ENCODE peak calls at places on chromosomes 13 and 19, in six cellular contexts. One of them, this sample, is unnamed.

GRCh38 chr19:50258918-50259372 is 55.5 kb downstream of the MYH14 start:
- DNase-seq in activated T-helper 9 cell treated with anti-CD3 and anti-CD28 coated beads, Interleukin-2, amount 50 U/mL, for 16 hours: no peak
- DNase-seq in AG04450: no peak
- DNase-seq in stimulated activated CD4-positive, alpha-beta T cell treated with anti-CD3 and anti-CD28 coated beads, Interleukin-12 subunit alpha, Interleukin-12 subunit beta, amount 100 ng/mL, for 24 hours: no peak
- DNase-seq in stimulated activated CD8-positive, alpha-beta memory T cell treated with anti-CD3 and anti-CD28 coated beads, Interleukin-4, amount 100 ng/mL, for 24 hours: no peak
- DNase-seq in ELR: no peak
- DNase-seq in this sample: peak; percentile 51

GRCh38 chr13:58024103-58024502 is 392.6 kb downstream of the PCDH17 start:
- DNase-seq in activated T-helper 9 cell treated with anti-CD3 and anti-CD28 coated beads, Interleukin-2, amount 50 U/mL, for 16 hours: no peak
- DNase-seq in AG04450: no peak
- DNase-seq in stimulated activated CD4-positive, alpha-beta T cell treated with anti-CD3 and anti-CD28 coated beads, Interleukin-12 subunit alpha, Interleukin-12 subunit beta, amount 100 ng/mL, for 24 hours: no peak
- DNase-seq in stimulated activated CD8-positive, alpha-beta memory T cell treated with anti-CD3 and anti-CD28 coated beads, Interleukin-4, amount 100 ng/mL, for 24 hours: no peak
- DNase-seq in ELR: no peak
- DNase-seq in this sample: no peak

GRCh38 chr13:97386832-97387486 is 47.0 kb upstream of the RAP2A start:
- DNase-seq in activated T-helper 9 cell treated with anti-CD3 and anti-CD28 coated beads, Interleukin-2, amount 50 U/mL, for 16 hours: no peak
- DNase-seq in AG04450: no peak
- DNase-seq in stimulated activated CD4-positive, alpha-beta T cell treated with anti-CD3 and anti-CD28 coated beads, Interleukin-12 subunit alpha, Interleukin-12 subunit beta, amount 100 ng/mL, for 24 hours: no peak
- DNase-seq in stimulated activated CD8-positive, alpha-beta memory T cell treated with anti-CD3 and anti-CD28 coated beads, Interleukin-4, amount 100 ng/mL, for 24 hours: peak; percentile 5
- DNase-seq in ELR: no peak
- DNase-seq in this sample: no peak

GRCh38 chr19:29526730-29527499 is 1.1 kb downstream of the VSTM2B start:
- DNase-seq in activated T-helper 9 cell treated with anti-CD3 and anti-CD28 coated beads, Interleukin-2, amount 50 U/mL, for 16 hours: no peak
- DNase-seq in AG04450: no peak
- DNase-seq in stimulated activated CD4-positive, alpha-beta T cell treated with anti-CD3 and anti-CD28 coated beads, Interleukin-12 subunit alpha, Interleukin-12 subunit beta, amount 100 ng/mL, for 24 hours: no peak
- DNase-seq in stimulated activated CD8-positive, alpha-beta memory T cell treated with anti-CD3 and anti-CD28 coated beads, Interleukin-4, amount 100 ng/mL, for 24 hours: peak; percentile 11
- DNase-seq in ELR: no peak
- DNase-seq in this sample: no peak

GRCh38 chr19:35107541-35107939 is 8.1 kb upstream of the FXYD3 start:
- DNase-seq in activated T-helper 9 cell treated with anti-CD3 and anti-CD28 coated beads, Interleukin-2, amount 50 U/mL, for 16 hours: no peak
- DNase-seq in AG04450: no peak
- DNase-seq in stimulated activated CD4-positive, alpha-beta T cell treated with anti-CD3 and anti-CD28 coated beads, Interleukin-12 subunit alpha, Interleukin-12 subunit beta, amount 100 ng/mL, for 24 hours: no peak
- DNase-seq in stimulated activated CD8-positive, alpha-beta memory T cell treated with anti-CD3 and anti-CD28 coated beads, Interleukin-4, amount 100 ng/mL, for 24 hours: no peak
- DNase-seq in ELR: peak; percentile 43
- DNase-seq in this sample: no peak

GRCh38 chr19:43777163-43777700 is 3.5 kb downstream of the KCNN4 start:
- DNase-seq in activated T-helper 9 cell treated with anti-CD3 and anti-CD28 coated beads, Interleukin-2, amount 50 U/mL, for 16 hours: no peak
- DNase-seq in AG04450: no peak
- DNase-seq in stimulated activated CD4-positive, alpha-beta T cell treated with anti-CD3 and anti-CD28 coated beads, Interleukin-12 subunit alpha, Interleukin-12 subunit beta, amount 100 ng/mL, for 24 hours: no peak
- DNase-seq in stimulated activated CD8-positive, alpha-beta memory T cell treated with anti-CD3 and anti-CD28 coated beads, Interleukin-4, amount 100 ng/mL, for 24 hours: no peak
- DNase-seq in ELR: peak; percentile 55
- DNase-seq in this sample: no peak

GRCh38 chr19:2291185-2291751 is 9.3 kb upstream of the PEAK3 start:
- DNase-seq in activated T-helper 9 cell treated with anti-CD3 and anti-CD28 coated beads, Interleukin-2, amount 50 U/mL, for 16 hours: no peak
- DNase-seq in AG04450: no peak
- DNase-seq in stimulated activated CD4-positive, alpha-beta T cell treated with anti-CD3 and anti-CD28 coated beads, Interleukin-12 subunit alpha, Interleukin-12 subunit beta, amount 100 ng/mL, for 24 hours: no peak
- DNase-seq in stimulated activated CD8-positive, alpha-beta memory T cell treated with anti-CD3 and anti-CD28 coated beads, Interleukin-4, amount 100 ng/mL, for 24 hours: no peak
- DNase-seq in ELR: peak; percentile 44
- DNase-seq in this sample: no peak

GRCh38 chr13:21074601-21075302 is 13.4 kb upstream of the LATS2 start:
- DNase-seq in activated T-helper 9 cell treated with anti-CD3 and anti-CD28 coated beads, Interleukin-2, amount 50 U/mL, for 16 hours: no peak
- DNase-seq in AG04450: no peak
- DNase-seq in stimulated activated CD4-positive, alpha-beta T cell treated with anti-CD3 and anti-CD28 coated beads, Interleukin-12 subunit alpha, Interleukin-12 subunit beta, amount 100 ng/mL, for 24 hours: no peak
- DNase-seq in stimulated activated CD8-positive, alpha-beta memory T cell treated with anti-CD3 and anti-CD28 coated beads, Interleukin-4, amount 100 ng/mL, for 24 hours: no peak
- DNase-seq in ELR: no peak
- DNase-seq in this sample: peak; percentile 67

GRCh38 chr13:112453207-112453829 is 77.2 kb downstream of the SPACA7 start:
- DNase-seq in activated T-helper 9 cell treated with anti-CD3 and anti-CD28 coated beads, Interleukin-2, amount 50 U/mL, for 16 hours: no peak
- DNase-seq in AG04450: no peak
- DNase-seq in stimulated activated CD4-positive, alpha-beta T cell treated with anti-CD3 and anti-CD28 coated beads, Interleukin-12 subunit alpha, Interleukin-12 subunit beta, amount 100 ng/mL, for 24 hours: no peak
- DNase-seq in stimulated activated CD8-positive, alpha-beta memory T cell treated with anti-CD3 and anti-CD28 coated beads, Interleukin-4, amount 100 ng/mL, for 24 hours: no peak
- DNase-seq in ELR: no peak
- DNase-seq in this sample: no peak

GRCh38 chr13:111947876-111948275 is 119.1 kb upstream of the SOX1 start:
- DNase-seq in activated T-helper 9 cell treated with anti-CD3 and anti-CD28 coated beads, Interleukin-2, amount 50 U/mL, for 16 hours: no peak
- DNase-seq in AG04450: no peak
- DNase-seq in stimulated activated CD4-positive, alpha-beta T cell treated with anti-CD3 and anti-CD28 coated beads, Interleukin-12 subunit alpha, Interleukin-12 subunit beta, amount 100 ng/mL, for 24 hours: no peak
- DNase-seq in stimulated activated CD8-positive, alpha-beta memory T cell treated with anti-CD3 and anti-CD28 coated beads, Interleukin-4, amount 100 ng/mL, for 24 hours: no peak
- DNase-seq in ELR: no peak
- DNase-seq in this sample: no peak

GRCh38 chr13:62483774-62484173 is 1068.1 kb upstream of the PCDH20 start:
- DNase-seq in activated T-helper 9 cell treated with anti-CD3 and anti-CD28 coated beads, Interleukin-2, amount 50 U/mL, for 16 hours: no peak
- DNase-seq in AG04450: no peak
- DNase-seq in stimulated activated CD4-positive, alpha-beta T cell treated with anti-CD3 and anti-CD28 coated beads, Interleukin-12 subunit alpha, Interleukin-12 subunit beta, amount 100 ng/mL, for 24 hours: no peak
- DNase-seq in stimulated activated CD8-positive, alpha-beta memory T cell treated with anti-CD3 and anti-CD28 coated beads, Interleukin-4, amount 100 ng/mL, for 24 hours: no peak
- DNase-seq in ELR: no peak
- DNase-seq in this sample: no peak

GRCh38 chr19:21410166-21410565 is 13.2 kb downstream of the ZNF493 start:
- DNase-seq in activated T-helper 9 cell treated with anti-CD3 and anti-CD28 coated beads, Interleukin-2, amount 50 U/mL, for 16 hours: no peak
- DNase-seq in AG04450: no peak
- DNase-seq in stimulated activated CD4-positive, alpha-beta T cell treated with anti-CD3 and anti-CD28 coated beads, Interleukin-12 subunit alpha, Interleukin-12 subunit beta, amount 100 ng/mL, for 24 hours: no peak
- DNase-seq in stimulated activated CD8-positive, alpha-beta memory T cell treated with anti-CD3 and anti-CD28 coated beads, Interleukin-4, amount 100 ng/mL, for 24 hours: no peak
- DNase-seq in ELR: no peak
- DNase-seq in this sample: no peak

GRCh38 chr19:48896191-48896720 is 2.3 kb downstream of the TULP2 start:
- DNase-seq in activated T-helper 9 cell treated with anti-CD3 and anti-CD28 coated beads, Interleukin-2, amount 50 U/mL, for 16 hours: no peak
- DNase-seq in AG04450: no peak
- DNase-seq in stimulated activated CD4-positive, alpha-beta T cell treated with anti-CD3 and anti-CD28 coated beads, Interleukin-12 subunit alpha, Interleukin-12 subunit beta, amount 100 ng/mL, for 24 hours: no peak
- DNase-seq in stimulated activated CD8-positive, alpha-beta memory T cell treated with anti-CD3 and anti-CD28 coated beads, Interleukin-4, amount 100 ng/mL, for 24 hours: no peak
- DNase-seq in ELR: no peak
- DNase-seq in this sample: peak; percentile 81

GRCh38 chr13:39051157-39051556 is 12.9 kb downstream of the NHLRC3 start:
- DNase-seq in activated T-helper 9 cell treated with anti-CD3 and anti-CD28 coated beads, Interleukin-2, amount 50 U/mL, for 16 hours: no peak
- DNase-seq in AG04450: no peak
- DNase-seq in stimulated activated CD4-positive, alpha-beta T cell treated with anti-CD3 and anti-CD28 coated beads, Interleukin-12 subunit alpha, Interleukin-12 subunit beta, amount 100 ng/mL, for 24 hours: no peak
- DNase-seq in stimulated activated CD8-positive, alpha-beta memory T cell treated with anti-CD3 and anti-CD28 coated beads, Interleukin-4, amount 100 ng/mL, for 24 hours: no peak
- DNase-seq in ELR: peak; percentile 70
- DNase-seq in this sample: no peak

GRCh38 chr19:35220315-35220921 is 8.1 kb downstream of the FAM187B start:
- DNase-seq in activated T-helper 9 cell treated with anti-CD3 and anti-CD28 coated beads, Interleukin-2, amount 50 U/mL, for 16 hours: no peak
- DNase-seq in AG04450: no peak
- DNase-seq in stimulated activated CD4-positive, alpha-beta T cell treated with anti-CD3 and anti-CD28 coated beads, Interleukin-12 subunit alpha, Interleukin-12 subunit beta, amount 100 ng/mL, for 24 hours: no peak
- DNase-seq in stimulated activated CD8-positive, alpha-beta memory T cell treated with anti-CD3 and anti-CD28 coated beads, Interleukin-4, amount 100 ng/mL, for 24 hours: no peak
- DNase-seq in ELR: no peak
- DNase-seq in this sample: no peak

GRCh38 chr13:107865643-107866006 is 349.7 kb downstream of the LIG4 start:
- DNase-seq in activated T-helper 9 cell treated with anti-CD3 and anti-CD28 coated beads, Interleukin-2, amount 50 U/mL, for 16 hours: no peak
- DNase-seq in AG04450: no peak
- DNase-seq in stimulated activated CD4-positive, alpha-beta T cell treated with anti-CD3 and anti-CD28 coated beads, Interleukin-12 subunit alpha, Interleukin-12 subunit beta, amount 100 ng/mL, for 24 hours: no peak
- DNase-seq in stimulated activated CD8-positive, alpha-beta memory T cell treated with anti-CD3 and anti-CD28 coated beads, Interleukin-4, amount 100 ng/mL, for 24 hours: no peak
- DNase-seq in ELR: no peak
- DNase-seq in this sample: no peak

GRCh38 chr19:12995596-12996541 is 594 bp downstream of the NFIX start:
- DNase-seq in activated T-helper 9 cell treated with anti-CD3 and anti-CD28 coated beads, Interleukin-2, amount 50 U/mL, for 16 hours: no peak
- DNase-seq in AG04450: no peak
- DNase-seq in stimulated activated CD4-positive, alpha-beta T cell treated with anti-CD3 and anti-CD28 coated beads, Interleukin-12 subunit alpha, Interleukin-12 subunit beta, amount 100 ng/mL, for 24 hours: no peak
- DNase-seq in stimulated activated CD8-positive, alpha-beta memory T cell treated with anti-CD3 and anti-CD28 coated beads, Interleukin-4, amount 100 ng/mL, for 24 hours: no peak
- DNase-seq in ELR: peak; percentile 45
- DNase-seq in this sample: peak; percentile 64

GRCh38 chr19:18588611-18589379 is at the start of gene REX1BD:
- DNase-seq in activated T-helper 9 cell treated with anti-CD3 and anti-CD28 coated beads, Interleukin-2, amount 50 U/mL, for 16 hours: peak; percentile 76
- DNase-seq in AG04450: no peak
- DNase-seq in stimulated activated CD4-positive, alpha-beta T cell treated with anti-CD3 and anti-CD28 coated beads, Interleukin-12 subunit alpha, Interleukin-12 subunit beta, amount 100 ng/mL, for 24 hours: peak; percentile 82
- DNase-seq in stimulated activated CD8-positive, alpha-beta memory T cell treated with anti-CD3 and anti-CD28 coated beads, Interleukin-4, amount 100 ng/mL, for 24 hours: peak; percentile 82
- DNase-seq in ELR: peak; percentile 81
- DNase-seq in this sample: peak; percentile 92

GRCh38 chr13:90968510-90968909 is 379.0 kb upstream of the MIR17HG start:
- DNase-seq in activated T-helper 9 cell treated with anti-CD3 and anti-CD28 coated beads, Interleukin-2, amount 50 U/mL, for 16 hours: no peak
- DNase-seq in AG04450: no peak
- DNase-seq in stimulated activated CD4-positive, alpha-beta T cell treated with anti-CD3 and anti-CD28 coated beads, Interleukin-12 subunit alpha, Interleukin-12 subunit beta, amount 100 ng/mL, for 24 hours: no peak
- DNase-seq in stimulated activated CD8-positive, alpha-beta memory T cell treated with anti-CD3 and anti-CD28 coated beads, Interleukin-4, amount 100 ng/mL, for 24 hours: no peak
- DNase-seq in ELR: peak; percentile 61
- DNase-seq in this sample: no peak

GRCh38 chr13:106205871-106206270 is 329.6 kb downstream of the EFNB2 start:
- DNase-seq in activated T-helper 9 cell treated with anti-CD3 and anti-CD28 coated beads, Interleukin-2, amount 50 U/mL, for 16 hours: no peak
- DNase-seq in AG04450: no peak
- DNase-seq in stimulated activated CD4-positive, alpha-beta T cell treated with anti-CD3 and anti-CD28 coated beads, Interleukin-12 subunit alpha, Interleukin-12 subunit beta, amount 100 ng/mL, for 24 hours: no peak
- DNase-seq in stimulated activated CD8-positive, alpha-beta memory T cell treated with anti-CD3 and anti-CD28 coated beads, Interleukin-4, amount 100 ng/mL, for 24 hours: no peak
- DNase-seq in ELR: no peak
- DNase-seq in this sample: no peak

GRCh38 chr13:77056886-77057285 is 29.9 kb upstream of the FBXL3 start:
- DNase-seq in activated T-helper 9 cell treated with anti-CD3 and anti-CD28 coated beads, Interleukin-2, amount 50 U/mL, for 16 hours: no peak
- DNase-seq in AG04450: no peak
- DNase-seq in stimulated activated CD4-positive, alpha-beta T cell treated with anti-CD3 and anti-CD28 coated beads, Interleukin-12 subunit alpha, Interleukin-12 subunit beta, amount 100 ng/mL, for 24 hours: no peak
- DNase-seq in stimulated activated CD8-positive, alpha-beta memory T cell treated with anti-CD3 and anti-CD28 coated beads, Interleukin-4, amount 100 ng/mL, for 24 hours: no peak
- DNase-seq in ELR: no peak
- DNase-seq in this sample: no peak

This sample was measured in left ventricle myocardium superior.